ENCODE peak calls at places on chromosomes 16 and 17, in six cellular contexts. Q is NCI-H1092; V is cardiac fibroblast; L is stimulated activated CD8-positive, alpha-beta memory T cell treated with anti-CD3 and anti-CD28 coated beads, Interleukin-12 subunit alpha, Interleukin-12 subunit beta, amount 100 ng/mL, for 4 hours; F is Calu3; C is brain pericyte. K is an unnamed sample.

GRCh38 chr16:726438-727290 is at the start of the genes CCDC78 and HAGHL:
- DNase-seq in Q (no peak), V (peak), L (peak), F (peak), C (no peak), K (no peak)

GRCh38 chr16:58024673-58025350 is 742 bp upstream of the MMP15 start:
- DNase-seq in Q (no peak), V (no peak), L (no peak), F (peak), C (no peak), K (no peak)

GRCh38 chr17:40190197-40191021 is 13.1 kb downstream of the RAPGEFL1 start:
- DNase-seq in Q (peak), V (no peak), L (no peak), F (peak), C (no peak), K (no peak)

GRCh38 chr17:5179003-5179402 is 12.7 kb downstream of the ZNF594 start:
- DNase-seq in Q (no peak), V (no peak), L (no peak), F (no peak), C (no peak), K (no peak)

GRCh38 chr16:68357923-68358322 is 47.1 kb downstream of the PRMT7 start:
- DNase-seq in Q (no peak), V (no peak), L (no peak), F (no peak), C (no peak), K (no peak)

GRCh38 chr16:57145964-57146647 is 39.7 kb downstream of the PSME3IP1 start:
- DNase-seq in Q (no peak), V (no peak), L (no peak), F (no peak), C (no peak), K (no peak)

GRCh38 chr16:57017251-57017650 is 27.9 kb downstream of the NLRC5 start:
- DNase-seq in Q (no peak), V (peak), L (no peak), F (no peak), C (no peak), K (no peak)

GRCh38 chr17:73798111-73798748 is 154.0 kb upstream of the SDK2 start:
- DNase-seq in Q (no peak), V (peak), L (no peak), F (peak), C (no peak), K (no peak)

GRCh38 chr16:14559809-14560227 is 70.2 kb downstream of the PARN start:
- DNase-seq in Q (peak), V (peak), L (no peak), F (no peak), C (no peak), K (no peak)

GRCh38 chr16:9363520-9363919 is 272.1 kb downstream of the HAPSTR1 start:
- DNase-seq in Q (no peak), V (no peak), L (no peak), F (no peak), C (no peak), K (no peak)

GRCh38 chr17:60577147-60577925 is 22.7 kb upstream of the PPM1D start:
- DNase-seq in Q (no peak), V (peak), L (no peak), F (no peak), C (no peak), K (no peak)

GRCh38 chr17:81426676-81427445 is 31.6 kb downstream of the BAHCC1 start:
- DNase-seq in Q (no peak), V (no peak), L (no peak), F (no peak), C (no peak), K (no peak)

GRCh38 chr17:76544916-76545365 is 5.1 kb downstream of the PRCD start:
- DNase-seq in Q (no peak), V (no peak), L (no peak), F (no peak), C (no peak), K (no peak)

GRCh38 chr17:74644419-74644818 is 20.9 kb upstream of the CD300E start:
- DNase-seq in Q (no peak), V (no peak), L (no peak), F (no peak), C (no peak), K (no peak)

GRCh38 chr16:52861614-52862022 is 191.1 kb downstream of the CHD9NB start:
- DNase-seq in Q (peak), V (peak), L (no peak), F (peak), C (no peak), K (no peak)

GRCh38 chr16:19588661-19589060 is 33.2 kb downstream of the VPS35L start:
- DNase-seq in Q (no peak), V (peak), L (no peak), F (no peak), C (no peak), K (no peak)

GRCh38 chr17:5587431-5588032 is 3.2 kb upstream of the NLRP1 start:
- DNase-seq in Q (peak), V (peak), L (no peak), F (peak), C (peak), K (no peak)

GRCh38 chr16:85785927-85786326 is 13.4 kb downstream of the EMC8 start:
- DNase-seq in Q (no peak), V (no peak), L (no peak), F (no peak), C (no peak), K (no peak)

K was measured in type B pancreatic cell.